ENCODE peak calls at places on chromosomes 1 and 21, in four cellular contexts. H is HCT116, L is K562, Z is SK-N-SH. X is an unnamed sample.

GRCh38 chr1:15975358-15975804 is 520 bp downstream of the ZBTB17 start:
- DNase-seq in H (no peak), L (peak; percentile 94), Z (peak; percentile 93), X (peak; percentile 53)

GRCh38 chr1:233479026-233479890 is 134.6 kb upstream of the KCNK1 start:
- DNase-seq in H (no peak), L (no peak), Z (no peak), X (peak; percentile 7)

GRCh38 chr1:176939993-176940392 is 224.5 kb downstream of the ASTN1 start:
- DNase-seq in H (no peak), L (no peak), Z (no peak), X (no peak)

GRCh38 chr1:170959385-170959784 is 24.1 kb downstream of the MROH9 start:
- DNase-seq in H (no peak), L (no peak), Z (no peak), X (no peak)

GRCh38 chr1:240869071-240869470 is 257.1 kb upstream of the GREM2 start:
- DNase-seq in H (no peak), L (no peak), Z (no peak), X (no peak)

GRCh38 chr1:232149302-232150201 is 480.4 kb downstream of the SIPA1L2 start:
- DNase-seq in H (no peak), L (no peak), Z (no peak), X (no peak)

GRCh38 chr1:7225711-7226505 is 440.7 kb downstream of the CAMTA1 start:
- DNase-seq in H (no peak), L (no peak), Z (no peak), X (no peak)

GRCh38 chr1:200526709-200527612 is 93.6 kb downstream of the KIF14 start:
- DNase-seq in H (no peak), L (no peak), Z (no peak), X (no peak)

GRCh38 chr1:117284408-117285215 is 73.9 kb upstream of the VTCN1 start:
- DNase-seq in H (peak; percentile 57), L (peak; percentile 58), Z (peak; percentile 62), X (peak; percentile 52)

GRCh38 chr1:109649380-109649987 is 6.4 kb upstream of the GSTM4 start:
- DNase-seq in H (peak; percentile 18), L (peak; percentile 48), Z (peak; percentile 56), X (no peak)

GRCh38 chr1:1020000-1020404 is at the start of gene AGRN:
- DNase-seq in H (no peak), L (no peak), Z (peak; percentile 92), X (no peak)

GRCh38 chr1:243520831-243521230 is 265.0 kb downstream of the SDCCAG8 start:
- DNase-seq in H (no peak), L (no peak), Z (no peak), X (peak; percentile 13)

GRCh38 chr1:219385786-219386427 is 212.2 kb downstream of the LYPLAL1 start:
- DNase-seq in H (peak; percentile 41), L (peak; percentile 55), Z (peak; percentile 23), X (peak; percentile 69)

GRCh38 chr1:207346562-207346912 is 25.1 kb downstream of the CD55 start:
- DNase-seq in H (no peak), L (no peak), Z (no peak), X (no peak)

GRCh38 chr1:150164224-150164623 is 14.5 kb downstream of the PLEKHO1 start:
- DNase-seq in H (no peak), L (no peak), Z (no peak), X (no peak)

GRCh38 chr1:150162582-150162861 is 12.8 kb downstream of the PLEKHO1 start:
- DNase-seq in H (no peak), L (no peak), Z (no peak), X (no peak)

GRCh38 chr1:150160964-150161626 is 11.4 kb downstream of the PLEKHO1 start:
- DNase-seq in H (no peak), L (no peak), Z (no peak), X (no peak)

GRCh38 chr1:150162862-150163706 is 13.4 kb downstream of the PLEKHO1 start:
- DNase-seq in H (no peak), L (peak; percentile 83), Z (peak; percentile 71), X (peak; percentile 95)

GRCh38 chr1:150161747-150162581 is 12.2 kb downstream of the PLEKHO1 start:
- DNase-seq in H (no peak), L (no peak), Z (no peak), X (no peak)
- TF ChIP-seq ELF1 in H (no peak), L (no peak), Z (no peak), X (no peak)

GRCh38 chr21:44889625-44890337 is 16.3 kb upstream of the PTTG1IP start:
- DNase-seq in H (no peak), L (no peak), Z (no peak), X (no peak)
- TF ChIP-seq ELF1 in H (no peak), L (no peak), Z (no peak), X (no peak)

GRCh38 chr1:101039245-101039644 is 13.7 kb upstream of the DPH5 start:
- DNase-seq in H (no peak), L (no peak), Z (no peak), X (no peak)
- TF ChIP-seq ELF1 in H (no peak), L (no peak), Z (no peak), X (no peak)

GRCh38 chr1:18008116-18008515 is 99.5 kb upstream of the IGSF21 start:
- DNase-seq in H (no peak), L (no peak), Z (no peak), X (no peak)

GRCh38 chr1:18009061-18009728 is 98.4 kb upstream of the IGSF21 start:
- DNase-seq in H (no peak), L (no peak), Z (no peak), X (no peak)

GRCh38 chr1:18009729-18010075 is 97.9 kb upstream of the IGSF21 start:
- DNase-seq in H (no peak), L (no peak), Z (no peak), X (no peak)

GRCh38 chr1:18005238-18005637 is 102.4 kb upstream of the IGSF21 start:
- DNase-seq in H (no peak), L (no peak), Z (no peak), X (no peak)

GRCh38 chr1:18007391-18008106 is 100.0 kb upstream of the IGSF21 start:
- DNase-seq in H (no peak), L (no peak), Z (no peak), X (no peak)
- TF ChIP-seq ELF1 in H (no peak), L (no peak), Z (no peak), X (no peak)